ENCODE peak calls at places on chromosomes 5 and 9, in four cellular contexts. L, D, F and K are unnamed samples. For H3K9me3 and H3K4me1, the result is how much of the 10 kb centered on the place peaks cover.

GRCh38 chr5:96763012-96763411 is 44.7 kb downstream of the ERAP1 start:
- DNase-seq in F (no peak), D (no peak), L (no peak), K (no peak)

GRCh38 chr5:180387798-180388197 is 34.7 kb upstream of the GFPT2 start:
- DNase-seq in L (peak), F (no peak), D (no peak), K (no peak)

GRCh38 chr9:24832307-24832706 is 286.6 kb upstream of the IZUMO3 start:
- DNase-seq in L (no peak), D (no peak), F (no peak), K (no peak)

GRCh38 chr5:75089137-75089536 is 36.8 kb upstream of the GCNT4 start:
- DNase-seq in D (no peak), F (no peak), L (no peak), K (no peak)

GRCh38 chr5:172556262-172556661 is 84.8 kb upstream of the NEURL1B start:
- DNase-seq in L (no peak), D (no peak), F (no peak), K (peak)

GRCh38 chr9:126503333-126504085 is 110.2 kb upstream of the LMX1B start:
- DNase-seq in D (no peak), L (peak), F (no peak), K (no peak)

GRCh38 chr5:141958113-141958512 is at the start of gene PCDH12:
- DNase-seq in L (peak), F (peak), D (no peak), K (peak)

GRCh38 chr9:128321343-128321742 is 904 bp downstream of the TRUB2 start:
- DNase-seq in L (no peak), D (no peak), F (no peak), K (no peak)

GRCh38 chr9:80251778-80252177 is 680.0 kb downstream of the TLE4 start:
- DNase-seq in F (no peak), L (no peak), D (no peak), K (no peak)

GRCh38 chr5:142798099-142798768 is 28.1 kb downstream of the ARHGAP26 start:
- DNase-seq in F (no peak), D (no peak), L (peak), K (no peak)

GRCh38 chr9:32820322-32820721 is 37.0 kb downstream of the TMEM215 start:
- DNase-seq in L (no peak), D (no peak), F (no peak), K (no peak)

GRCh38 chr5:168987540-168988300 is 313.2 kb downstream of the SLIT3 start:
- DNase-seq in D (peak), L (peak), F (peak), K (peak)

GRCh38 chr5:42591026-42591425 is 165.6 kb upstream of the CCDC152 start:
- DNase-seq in L (peak), F (peak), D (no peak), K (peak)

GRCh38 chr5:151491059-151491458 is 43.7 kb downstream of the SLC36A1 start:
- DNase-seq in D (no peak), L (no peak), F (no peak), K (no peak)

GRCh38 chr9:24051587-24051986 is 225.5 kb upstream of the ELAVL2 start:
- DNase-seq in D (no peak), F (no peak), L (no peak), K (no peak)

GRCh38 chr9:63859475-63860215 is 1425.4 kb downstream of the FOXD4L5 start:
- DNase-seq in F (peak), D (peak), L (peak), K (peak)

GRCh38 chr9:14441976-14442651 is 128.2 kb upstream of the NFIB start:
- DNase-seq in F (no peak), D (no peak), L (no peak), K (no peak)

GRCh38 chr9:111483419-111483861 is 743 bp downstream of the ECPAS start:
- DNase-seq in L (no peak), D (peak), F (no peak), K (no peak)

GRCh38 chr5:157370967-157371366 is 89.0 kb upstream of the NIPAL4 start:
- DNase-seq in D (no peak), L (no peak), F (no peak), K (no peak)

GRCh38 chr9:98225015-98225442 is 30.4 kb downstream of the TBC1D2 start:
- DNase-seq in L (peak), F (no peak), D (no peak), K (no peak)

GRCh38 chr5:131167615-131168014 is 2.6 kb upstream of the HINT1 start:
- DNase-seq in D (no peak), L (no peak), F (no peak), K (no peak)

GRCh38 chr5:16260000-16260399 is 80.4 kb upstream of the MARCHF11 start:
- DNase-seq in F (no peak), D (no peak), L (no peak), K (no peak)

DNA sequence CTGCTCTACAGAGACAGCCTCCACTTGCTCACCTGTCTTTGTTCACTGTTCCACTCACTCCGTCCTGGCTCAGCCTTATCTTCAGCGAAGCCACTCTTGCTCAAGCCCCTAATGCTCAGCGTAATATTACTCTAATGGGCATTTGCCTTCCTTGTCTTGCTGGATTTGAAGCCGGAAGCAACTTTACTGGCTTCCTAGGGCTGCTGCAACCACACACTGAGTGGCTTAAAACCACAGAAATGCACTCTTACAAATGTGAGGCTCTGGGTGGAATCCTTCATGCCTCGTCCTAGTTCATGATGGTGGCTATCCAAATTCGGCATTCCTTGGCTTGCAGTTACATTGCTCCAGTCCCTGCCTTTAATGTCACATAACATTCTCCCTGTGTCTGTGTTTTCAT is 85.5 kb upstream of the MARCHF11 start:
- DNase-seq in D (no peak), F (no peak), L (no peak), K (no peak)
- H3K9me3 ChIP-seq in D (under half), F (under half), L (under half), K (under half)

GRCh38 chr5:145658435-145658834 is 176.7 kb downstream of the PRELID2 start:
- DNase-seq in L (no peak), F (no peak), D (no peak), K (no peak)
- H3K27ac ChIP-seq in L (no peak), F (no peak), D (no peak), K (no peak)

GRCh38 chr5:67202830-67203229 is 6.2 kb upstream of the CD180 start:
- DNase-seq in L (no peak), D (no peak), F (no peak), K (no peak)
- H3K4me1 ChIP-seq in L (under half), D (under half), F (under half), K (under half)

DNA sequence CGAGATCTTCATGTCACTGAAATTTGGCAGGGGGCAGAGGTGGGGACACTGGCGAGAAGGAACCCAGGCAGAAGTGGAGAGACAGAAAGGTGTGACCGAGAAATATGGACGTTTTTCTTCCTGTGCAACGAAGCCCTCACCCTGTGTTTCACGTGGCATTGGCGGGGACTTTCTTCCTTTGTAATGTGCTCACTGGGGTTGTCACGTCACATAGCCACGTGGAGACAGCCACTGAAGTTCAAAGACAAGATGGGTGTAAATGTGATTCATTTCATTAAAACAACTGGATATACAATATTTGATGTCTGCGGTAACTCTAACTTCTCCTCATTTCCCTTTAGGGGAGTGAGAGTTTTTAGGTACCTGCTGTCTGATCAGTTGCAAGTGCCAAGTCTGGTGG is 225.7 kb downstream of the FSTL4 start:
- DNase-seq in L (no peak), F (no peak), D (no peak), K (no peak)
- H3K9me3 ChIP-seq in L (under half), F (under half), D (under half), K (under half)

DNA sequence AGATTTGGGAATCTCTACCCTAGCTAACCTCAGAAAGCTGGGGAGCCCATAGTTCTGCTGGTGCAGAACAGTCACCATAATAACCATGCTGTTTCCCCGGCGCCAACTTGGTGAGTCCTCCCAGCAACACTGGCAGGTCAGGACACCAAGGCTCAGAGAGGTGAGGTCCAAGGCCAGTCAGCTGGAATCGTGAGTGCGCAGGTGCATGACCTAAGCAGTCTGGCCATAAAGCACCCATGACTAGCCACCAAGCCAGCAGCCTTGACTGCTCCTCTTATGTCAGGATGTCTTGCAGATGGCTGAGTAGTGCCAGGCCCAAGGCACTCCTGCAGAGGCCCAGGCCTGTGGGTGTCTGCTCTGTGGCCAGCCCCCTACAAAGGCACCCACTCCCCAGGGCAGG is 2.6 kb downstream of the RNF44 start:
- DNase-seq in F (no peak), L (no peak), D (no peak), K (no peak)
- H3K27ac ChIP-seq in F (peak), L (no peak), D (peak), K (peak)

DNA sequence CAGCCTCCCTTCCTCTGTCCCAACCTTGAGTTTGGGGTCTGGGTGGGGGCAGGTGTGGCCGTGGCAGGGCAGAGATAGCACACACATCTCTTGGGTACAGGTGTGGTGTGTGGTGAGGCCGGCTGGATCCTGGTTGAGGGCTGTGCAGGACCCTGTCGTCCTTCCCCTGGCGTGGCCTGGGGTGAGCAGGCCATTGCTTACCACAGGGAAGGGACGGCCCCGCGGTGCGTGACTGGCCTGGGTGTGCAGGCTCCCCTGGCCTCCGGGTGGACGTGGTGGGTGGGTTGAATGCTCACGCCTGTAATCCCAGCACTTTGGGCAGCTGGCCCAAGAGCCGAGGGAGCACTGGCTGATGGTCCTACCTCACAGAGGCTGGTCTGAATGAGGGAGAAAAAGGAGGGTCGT is 1.2 kb downstream of the ARRDC1 start:
- DNase-seq in F (peak), D (no peak), L (peak), K (no peak)
- H3K4me1 ChIP-seq in F (under half), D (under half), L (under half), K (half or more)

DNA sequence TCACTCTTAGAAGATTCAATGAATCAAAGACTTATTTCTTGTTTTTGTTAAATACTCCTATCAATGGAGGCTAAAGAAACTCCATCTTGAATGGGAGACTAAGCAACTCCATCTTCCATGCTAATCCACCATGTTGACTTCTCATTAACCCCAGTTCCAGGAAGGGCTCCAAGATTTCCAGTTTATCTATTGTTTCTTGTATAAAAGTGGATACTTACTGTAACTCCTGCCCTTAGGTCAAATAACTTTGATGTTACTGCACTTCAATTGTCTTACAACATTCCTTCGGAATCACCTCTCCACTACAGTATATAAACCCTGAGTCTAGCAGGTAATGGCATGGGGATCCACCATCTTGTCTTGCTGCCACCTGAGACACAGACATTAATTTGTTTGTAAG is 63.0 kb downstream of the PUM3 start:
- DNase-seq in F (no peak), L (no peak), D (no peak), K (no peak)
- H3K9me3 ChIP-seq in F (under half), L (under half), D (under half), K (under half)

GRCh38 chr9:123326030-123326586 is 29.9 kb upstream of the CRB2 start:
- DNase-seq in D (no peak), F (no peak), L (no peak), K (no peak)

GRCh38 chr9:123326662-123327093 is 29.3 kb upstream of the CRB2 start:
- DNase-seq in D (no peak), F (no peak), L (no peak), K (no peak)

GRCh38 chr9:123327697-123328100 is 28.3 kb upstream of the CRB2 start:
- DNase-seq in F (no peak), D (peak), L (no peak), K (no peak)

GRCh38 chr9:123331303-123331702 is 24.7 kb upstream of the CRB2 start:
- DNase-seq in L (no peak), F (no peak), D (no peak), K (no peak)

DNA sequence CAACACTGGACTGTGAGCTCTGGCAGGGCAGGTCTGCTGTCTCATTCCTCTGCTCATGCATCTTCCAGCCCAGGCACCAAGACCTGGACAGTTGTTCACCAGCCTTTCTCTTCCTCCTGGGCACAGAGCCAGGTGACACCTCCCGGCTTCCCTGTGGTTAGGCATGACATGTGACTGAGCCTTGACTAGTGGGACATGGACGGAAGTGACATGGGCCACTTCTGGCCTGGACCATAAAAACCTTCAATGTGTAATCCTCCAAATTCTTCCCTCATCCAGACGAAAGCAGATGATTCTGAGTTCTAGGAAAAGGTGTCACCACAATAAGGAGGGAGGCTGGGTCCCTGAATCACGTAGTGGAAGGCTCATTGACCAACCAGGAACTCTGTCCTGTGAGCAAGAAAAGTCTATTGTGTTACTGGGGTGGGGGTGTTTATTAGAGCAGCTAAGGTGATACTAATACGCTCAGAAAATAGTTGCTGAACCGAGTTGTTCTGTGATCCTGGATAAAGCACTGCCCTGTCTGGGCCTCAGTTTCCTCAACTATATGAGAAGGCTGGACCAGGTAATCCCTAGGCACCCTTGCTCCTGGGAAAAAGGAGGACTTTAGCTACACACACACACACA is 26.6 kb upstream of the CRB2 start:
- DNase-seq in F (no peak), D (no peak), L (peak), K (no peak)
- H3K27ac ChIP-seq in F (no peak), D (no peak), L (no peak), K (no peak)

GRCh38 chr9:124007468-124008306 is 3.9 kb upstream of the LHX2 start:
- DNase-seq in D (no peak), L (no peak), F (no peak), K (no peak)

GRCh38 chr9:124008307-124008854 is 3.2 kb upstream of the LHX2 start:
- DNase-seq in L (no peak), D (no peak), F (no peak), K (no peak)

GRCh38 chr9:124007157-124007460 is 4.5 kb upstream of the LHX2 start:
- DNase-seq in F (no peak), D (no peak), L (no peak), K (no peak)

GRCh38 chr9:124005372-124005771 is 6.2 kb upstream of the LHX2 start:
- DNase-seq in D (no peak), L (no peak), F (no peak), K (no peak)

GRCh38 chr9:124006448-124007156 is 5.0 kb upstream of the LHX2 start:
- DNase-seq in D (no peak), L (no peak), F (no peak), K (no peak)
- H3K4me1 ChIP-seq in D (under half), L (under half), F (under half), K (under half)